ENCODE peak calls at places on chromosomes 13 and 19, in seven cellular contexts. L, I, P, Z, S, W and Y are unnamed samples.

GRCh38 chr13:47679391-47679790 is 321.7 kb downstream of the SUCLA2 start:
- DNase-seq in L (no peak), I (no peak), P (no peak), Z (no peak), S (no peak), W (no peak), Y (no peak)

GRCh38 chr19:29662604-29663404 is 2.5 kb upstream of the PLEKHF1 start:
- DNase-seq in L (peak), I (peak), P (no peak), Z (peak), S (no peak), W (no peak), Y (no peak)

GRCh38 chr13:78657699-78658629 is 991 bp downstream of the OBI1 start:
- DNase-seq in L (peak), I (no peak), P (no peak), Z (peak), S (peak), W (no peak), Y (no peak)

GRCh38 chr19:540867-541637 is 2.8 kb upstream of the GZMM start:
- DNase-seq in L (no peak), I (no peak), P (no peak), Z (no peak), S (no peak), W (no peak), Y (no peak)

GRCh38 chr13:111337206-111337605 is 16.8 kb downstream of the TEX29 start:
- DNase-seq in L (peak), I (no peak), P (no peak), Z (no peak), S (no peak), W (no peak), Y (peak)

GRCh38 chr19:4597975-4598671 is 38.6 kb upstream of the SEMA6B start:
- DNase-seq in L (peak), I (no peak), P (no peak), Z (no peak), S (peak), W (no peak), Y (no peak)

GRCh38 chr19:17648097-17648660 is 40.0 kb downstream of the UNC13A start:
- DNase-seq in L (no peak), I (no peak), P (no peak), Z (no peak), S (no peak), W (no peak), Y (no peak)

GRCh38 chr13:23288564-23288963 is 107.8 kb downstream of the SGCG start:
- DNase-seq in L (no peak), I (no peak), P (no peak), Z (no peak), S (no peak), W (no peak), Y (no peak)